ENCODE peak calls at places on chromosome X, in four cellular contexts. K is left lobe of liver; J is AG20443; O is naive thymus-derived CD8-positive, alpha-beta T cell. B is an unnamed sample.

GRCh38 chrX:68508799-68509198 is 9.9 kb downstream of the YIPF6 start:
- DNase-seq in K (no peak), J (no peak), O (no peak), B (peak)

GRCh38 chrX:24207826-24208225 is 58.3 kb downstream of the ZFX start:
- DNase-seq in O (no peak), J (no peak), K (no peak), B (no peak)

GRCh38 chrX:47321386-47321785 is 49.0 kb upstream of the ZNF157 start:
- DNase-seq in J (peak), O (no peak), K (no peak), B (no peak)

GRCh38 chrX:137562096-137562495 is 3.8 kb upstream of the ZIC3 start:
- DNase-seq in J (no peak), O (no peak), K (no peak), B (no peak)

GRCh38 chrX:119062750-119063374 is 9.9 kb upstream of the CT47C1 start:
- DNase-seq in K (no peak), O (no peak), J (no peak), B (no peak)

GRCh38 chrX:1394731-1395501 is 3.0 kb upstream of the SLC25A6 start:
- DNase-seq in J (peak), O (no peak), K (no peak), B (no peak)

GRCh38 chrX:131812847-131813825 is 210.0 kb upstream of the STK26 start:
- DNase-seq in J (peak), K (no peak), O (peak), B (peak)

GRCh38 chrX:110086162-110086915 is 83.4 kb downstream of the TMEM164 start:
- DNase-seq in K (no peak), O (no peak), J (no peak), B (no peak)

GRCh38 chrX:87626996-87627395 is 109.4 kb downstream of the KLHL4 start:
- DNase-seq in K (no peak), J (no peak), O (no peak), B (no peak)

GRCh38 chrX:46642145-46642544 is 68.6 kb downstream of the CHST7 start:
- DNase-seq in O (peak), J (peak), K (no peak), B (peak)

GRCh38 chrX:39174761-39175417 is 373.6 kb downstream of the MID1IP1 start:
- DNase-seq in J (peak), K (no peak), O (peak), B (peak)